ENCODE peak calls at places on chromosomes 12 and 14, in four cellular contexts. L is stomach, Q is transverse colon, W is cardiac muscle cell. U is an unnamed sample. For H3K4me1, the result is how much of the 10 kb centered on the place peaks cover.

GRCh38 chr12:57462307-57463253 is 3.0 kb downstream of the GLI1 start:
- DNase-seq in L (peak), Q (peak), W (peak), U (peak)

GRCh38 chr12:90069711-90070110 is 361.1 kb upstream of the ATP2B1 start:
- DNase-seq in Q (no peak), W (no peak), L (no peak), U (no peak)

GRCh38 chr14:102280376-102280962 is 24.5 kb downstream of the MOK start:
- DNase-seq in L (no peak), W (no peak), Q (no peak), U (no peak)

GRCh38 chr14:56730468-56731145 is 79.7 kb downstream of the OTX2 start:
- DNase-seq in W (peak), L (no peak), Q (no peak), U (no peak)

GRCh38 chr14:64889352-64889751 is 9.6 kb upstream of the SPTB start:
- DNase-seq in W (no peak), Q (no peak), L (no peak), U (no peak)

GRCh38 chr12:34605510-34605887 is 583.2 kb downstream of the ALG10 start:
- DNase-seq in Q (no peak), L (no peak), W (no peak), U (no peak)

GRCh38 chr14:94569381-94570001 is 8.2 kb downstream of the SERPINA4 start:
- DNase-seq in Q (no peak), W (no peak), L (no peak), U (no peak)

GRCh38 chr12:83537428-83538053 is 850.8 kb downstream of the TMTC2 start:
- DNase-seq in W (no peak), L (no peak), Q (no peak), U (no peak)

GRCh38 chr12:93776581-93777018 is 99.4 kb downstream of the CRADD start:
- DNase-seq in W (no peak), L (no peak), Q (no peak), U (no peak)

GRCh38 chr12:64625243-64626077 is 15.2 kb downstream of the RASSF3 start:
- DNase-seq in Q (peak), W (peak), L (peak), U (peak)

GRCh38 chr12:10131101-10131632 is 1.2 kb upstream of the CLEC7A start:
- DNase-seq in L (no peak), W (peak), Q (no peak), U (no peak)

GRCh38 chr12:24488091-24488596 is 460.8 kb downstream of the BCAT1 start:
- DNase-seq in W (no peak), Q (no peak), L (no peak), U (no peak)

GRCh38 chr14:78005325-78005724 is 164.8 kb upstream of the NRXN3 start:
- DNase-seq in W (no peak), Q (no peak), L (no peak), U (no peak)

GRCh38 chr12:7934560-7935463 is 1.2 kb downstream of the SLC2A3 start:
- DNase-seq in L (no peak), Q (no peak), W (no peak), U (no peak)

GRCh38 chr12:88957358-88957757 is 377.1 kb upstream of the KITLG start:
- DNase-seq in L (no peak), W (no peak), Q (no peak), U (no peak)

GRCh38 chr14:78710963-78711362 is 540.8 kb downstream of the NRXN3 start:
- DNase-seq in Q (no peak), L (no peak), W (no peak), U (no peak)

GRCh38 chr14:71175491-71175890 is 268.2 kb downstream of the PCNX1 start:
- DNase-seq in W (no peak), Q (no peak), L (peak), U (no peak)

GRCh38 chr12:78210894-78211302 is 380.2 kb downstream of the NAV3 start:
- DNase-seq in Q (no peak), W (no peak), L (no peak), U (no peak)

GRCh38 chr14:74653386-74654138 is 41.5 kb upstream of the LTBP2 start:
- DNase-seq in L (no peak), W (no peak), Q (no peak), U (no peak)

GRCh38 chr12:5318874-5319273 is 113.0 kb upstream of the NTF3 start:
- DNase-seq in L (no peak), Q (peak), W (no peak), U (peak)

GRCh38 chr12:57461326-57461903 is 1.8 kb downstream of the GLI1 start:
- DNase-seq in W (peak), L (peak), Q (peak), U (peak)

GRCh38 chr14:52068741-52069616 is at the start of gene NID2:
- DNase-seq in W (peak), L (peak), Q (peak), U (peak)

GRCh38 chr12:46370792-46371717 is 1.5 kb downstream of the SLC38A2 start:
- DNase-seq in Q (peak), W (peak), L (peak), U (peak)

GRCh38 chr12:57521475-57522018 is 1.1 kb upstream of the MBD6 start:
- DNase-seq in W (peak), L (peak), Q (peak), U (peak)

GRCh38 chr12:69456239-69456638 is 13.9 kb upstream of the FRS2 start:
- DNase-seq in L (no peak), Q (no peak), W (no peak), U (no peak)

GRCh38 chr14:73785834-73786631 is 65.6 kb upstream of the PTGR2 start:
- DNase-seq in Q (peak), W (peak), L (peak), U (peak)

GRCh38 chr14:87628129-87628528 is 364.9 kb downstream of the GALC start:
- DNase-seq in L (no peak), W (peak), Q (no peak), U (no peak)

GRCh38 chr12:68310370-68310769 is 21.8 kb downstream of the MDM1 start:
- DNase-seq in L (no peak), Q (no peak), W (no peak), U (no peak)

GRCh38 chr12:124523071-124523470 is 44.3 kb downstream of the NCOR2 start:
- DNase-seq in L (no peak), Q (no peak), W (no peak), U (no peak)
- H3K4me1 ChIP-seq in L (under half), Q (under half), W (under half), U (under half)

GRCh38 chr12:132522586-132523380 is 32.8 kb downstream of the FBRSL1 start:
- DNase-seq in Q (no peak), L (no peak), W (no peak), U (no peak)
- H3K27ac ChIP-seq in Q (no peak), L (no peak), W (no peak), U (no peak)

DNA sequence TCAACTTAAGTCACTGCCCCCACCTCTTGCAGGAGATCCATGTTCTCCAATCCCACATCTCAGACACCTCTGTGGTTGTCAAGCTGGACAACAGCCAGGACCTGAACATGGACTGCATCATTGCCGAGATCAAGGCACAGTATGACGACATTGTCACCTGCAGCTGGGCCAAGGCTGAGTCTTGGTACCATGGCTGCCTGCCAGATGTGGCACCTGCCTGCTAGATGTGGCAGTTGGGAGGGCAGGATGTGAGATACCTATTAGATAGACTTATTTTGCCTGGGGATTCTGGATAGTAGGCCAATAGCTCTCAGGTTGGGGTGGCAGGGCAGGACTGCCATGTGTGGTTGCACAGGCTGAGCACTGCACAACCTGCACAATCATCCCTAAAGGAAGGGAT is 7.9 kb upstream of the KRT86 start:
- DNase-seq in W (no peak), Q (no peak), L (no peak), U (no peak)
- H3K4me1 ChIP-seq in W (under half), Q (under half), L (under half), U (under half)

DNA sequence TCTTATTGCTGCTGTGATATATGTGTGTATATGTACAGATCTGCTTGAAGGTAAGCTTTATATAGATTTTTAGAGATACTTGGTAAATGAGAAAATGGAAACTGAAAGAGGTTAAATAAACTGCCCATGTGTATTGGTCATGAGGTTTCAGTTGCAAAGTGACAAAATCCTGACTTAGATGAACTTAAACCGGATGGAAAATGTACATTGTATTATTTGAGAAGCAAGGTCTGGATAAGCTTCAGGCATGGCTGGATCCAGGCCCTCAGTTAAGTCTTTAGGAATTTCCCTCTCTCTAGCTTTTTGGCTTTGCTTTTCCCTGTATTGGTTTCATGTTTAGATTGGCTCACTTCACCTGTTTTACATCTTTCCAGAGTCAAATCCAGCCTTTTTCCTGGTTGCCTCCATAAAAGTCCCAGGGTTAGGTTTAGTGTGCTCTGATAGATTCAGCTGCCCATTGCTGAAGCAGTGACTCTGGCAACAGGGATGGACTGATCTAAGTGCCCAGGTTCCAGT is 21.0 kb upstream of the MAP1LC3B2 start:
- DNase-seq in L (no peak), Q (no peak), W (no peak), U (no peak)
- H3K27ac ChIP-seq in L (peak), Q (peak), W (no peak), U (no peak)

U was measured in colonic mucosa.